ENCODE peak calls at places on chromosome 20, in six cellular contexts. U is IMR-90, B is A549, X is SK-N-SH, L is K562, T is GM12878. D is an unnamed sample.

GRCh38 chr20:18533978-18534644 is 26.4 kb downstream of the SEC23B start:
- DNase-seq in T (no peak), B (no peak), U (no peak), X (no peak), L (no peak), D (peak; percentile 68)

GRCh38 chr20:5586720-5587119 is 163.5 kb upstream of the SHLD1 start:
- DNase-seq in T (no peak), X (no peak), L (no peak), B (no peak), U (no peak), D (no peak)

GRCh38 chr20:50271201-50271600 is 80.6 kb downstream of the CEBPB start:
- DNase-seq in T (no peak), X (no peak), L (no peak), U (no peak), B (no peak), D (no peak)

GRCh38 chr20:49909499-49910339 is 5.6 kb downstream of the SPATA2 start:
- DNase-seq in L (peak; percentile 51), U (no peak), T (no peak), X (no peak), B (no peak), D (peak; percentile 52)

GRCh38 chr20:62641749-62642665 is at the start of gene SLCO4A1:
- DNase-seq in X (peak; percentile 98), U (peak; percentile 44), T (no peak), B (peak; percentile 81), L (peak; percentile 91), D (peak; percentile 59)

GRCh38 chr20:50886184-50886790 is 45.0 kb downstream of the ADNP start:
- DNase-seq in U (no peak), T (no peak), L (peak; percentile 14), B (no peak), X (no peak), D (no peak)

GRCh38 chr20:43220612-43221011 is 30.9 kb upstream of the PTPRT start:
- DNase-seq in L (no peak), X (no peak), U (peak; percentile 3), T (no peak), B (no peak), D (no peak)

GRCh38 chr20:4052554-4052953 is 37.2 kb upstream of the RNF24 start:
- DNase-seq in L (no peak), U (no peak), T (no peak), X (no peak), B (no peak), D (no peak)

GRCh38 chr20:32336918-32337347 is 21.2 kb upstream of the ASXL1 start:
- DNase-seq in X (peak; percentile 47), U (peak; percentile 54), B (peak; percentile 44), T (no peak), L (peak; percentile 62), D (peak; percentile 86)

GRCh38 chr20:48923149-48923718 is 1.7 kb downstream of the ARFGEF2 start:
- DNase-seq in T (no peak), L (no peak), U (no peak), X (no peak), B (no peak), D (peak; percentile 92)

GRCh38 chr20:49276895-49277785 is 717 bp downstream of the ZNFX1 start:
- DNase-seq in U (no peak), X (peak; percentile 63), B (no peak), T (no peak), L (peak; percentile 32), D (no peak)

GRCh38 chr20:2350606-2351005 is 30.1 kb upstream of the TGM6 start:
- DNase-seq in B (no peak), T (no peak), U (no peak), X (no peak), L (no peak), D (no peak)

GRCh38 chr20:3973705-3974104 is 41.7 kb downstream of the RNF24 start:
- DNase-seq in B (no peak), T (no peak), X (no peak), L (no peak), U (no peak), D (no peak)

GRCh38 chr20:53795170-53795569 is 201.5 kb upstream of the ZNF217 start:
- DNase-seq in L (no peak), B (no peak), X (no peak), T (no peak), U (peak; percentile 55), D (no peak)

GRCh38 chr20:2809690-2810089 is 5.1 kb upstream of the C20orf141 start:
- DNase-seq in X (no peak), B (no peak), T (no peak), L (no peak), U (no peak), D (no peak)

GRCh38 chr20:9427977-9428607 is 86.3 kb upstream of the LAMP5 start:
- DNase-seq in L (no peak), T (no peak), U (no peak), B (no peak), X (no peak), D (no peak)

GRCh38 chr20:49660912-49661311 is 52.8 kb downstream of the B4GALT5 start:
- DNase-seq in B (no peak), X (no peak), U (no peak), T (no peak), L (no peak), D (no peak)

GRCh38 chr20:17969276-17969883 is 562 bp downstream of the MGME1 start:
- DNase-seq in X (peak; percentile 53), T (no peak), U (no peak), B (peak; percentile 70), L (peak; percentile 59), D (peak; percentile 67)

GRCh38 chr20:49480236-49480635 is 2.2 kb downstream of the KCNB1 start:
- DNase-seq in U (no peak), L (no peak), X (no peak), T (no peak), B (no peak), D (no peak)

GRCh38 chr20:61600061-61600460 is 348.0 kb downstream of the CDH4 start:
- DNase-seq in U (no peak), B (no peak), T (no peak), L (no peak), X (no peak), D (no peak)

GRCh38 chr20:51860015-51860882 is 57.9 kb upstream of the SALL4 start:
- DNase-seq in L (no peak), X (no peak), B (no peak), U (peak; percentile 47), T (no peak), D (no peak)

GRCh38 chr20:23157741-23158140 is 71.6 kb upstream of the CD93 start:
- DNase-seq in U (no peak), L (no peak), T (no peak), X (no peak), B (no peak), D (no peak)

DNA sequence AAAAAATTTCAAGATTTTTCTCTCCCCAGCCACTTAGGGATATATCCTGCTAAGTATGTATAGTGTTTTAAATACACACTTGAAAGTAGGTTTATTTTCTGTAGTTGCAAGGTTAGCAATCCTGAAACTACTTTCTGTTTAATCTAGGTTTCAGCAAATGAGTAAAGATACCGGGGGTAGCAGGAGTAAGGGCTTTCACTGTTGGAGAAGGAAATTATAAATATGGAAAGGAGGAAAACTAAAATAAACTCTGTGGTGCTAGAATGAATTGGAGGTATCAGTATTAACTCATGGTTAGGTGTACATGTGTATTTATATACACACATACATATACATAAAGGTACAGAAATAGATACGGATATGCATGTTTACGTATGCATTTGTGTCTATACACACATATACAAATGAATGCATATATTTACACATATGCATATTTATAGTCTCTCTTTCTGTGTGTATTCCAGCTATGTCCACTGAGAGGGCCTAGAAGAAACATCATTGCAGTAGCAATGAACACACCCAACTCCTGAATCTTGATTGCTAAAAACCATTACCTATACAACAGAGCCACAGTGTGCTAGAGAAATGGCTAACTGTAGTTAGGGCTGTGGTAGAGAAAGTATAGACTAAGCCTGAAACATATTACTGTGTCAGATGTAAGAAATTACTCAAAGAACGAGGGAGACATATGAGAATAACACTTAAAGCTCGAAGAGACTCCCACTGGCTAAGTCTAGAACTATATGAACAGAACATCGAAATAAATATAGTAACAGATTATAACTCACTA is 95.9 kb upstream of the EMILIN3 start:
- DNase-seq in L (no peak), X (no peak), U (no peak), B (no peak), T (peak; percentile 26), D (no peak)
- TF ChIP-seq SMC3 in L (no peak), X (no peak), U (no peak), B (no peak), T (no peak), D (no peak)

GRCh38 chr20:39259808-39260207 is 297.7 kb downstream of the DHX35 start:
- DNase-seq in X (no peak), T (no peak), L (no peak), B (no peak), U (no peak), D (no peak)
- TF ChIP-seq SMC3 in X (no peak), T (no peak), L (no peak), B (no peak), U (no peak), D (no peak)

GRCh38 chr20:1302578-1303541 is 26.1 kb downstream of the SDCBP2 start:
- DNase-seq in X (no peak), L (peak; percentile 10), U (no peak), T (no peak), B (no peak), D (no peak)
- TF ChIP-seq SMC3 in X (no peak), L (no peak), U (no peak), T (no peak), B (no peak), D (no peak)

DNA sequence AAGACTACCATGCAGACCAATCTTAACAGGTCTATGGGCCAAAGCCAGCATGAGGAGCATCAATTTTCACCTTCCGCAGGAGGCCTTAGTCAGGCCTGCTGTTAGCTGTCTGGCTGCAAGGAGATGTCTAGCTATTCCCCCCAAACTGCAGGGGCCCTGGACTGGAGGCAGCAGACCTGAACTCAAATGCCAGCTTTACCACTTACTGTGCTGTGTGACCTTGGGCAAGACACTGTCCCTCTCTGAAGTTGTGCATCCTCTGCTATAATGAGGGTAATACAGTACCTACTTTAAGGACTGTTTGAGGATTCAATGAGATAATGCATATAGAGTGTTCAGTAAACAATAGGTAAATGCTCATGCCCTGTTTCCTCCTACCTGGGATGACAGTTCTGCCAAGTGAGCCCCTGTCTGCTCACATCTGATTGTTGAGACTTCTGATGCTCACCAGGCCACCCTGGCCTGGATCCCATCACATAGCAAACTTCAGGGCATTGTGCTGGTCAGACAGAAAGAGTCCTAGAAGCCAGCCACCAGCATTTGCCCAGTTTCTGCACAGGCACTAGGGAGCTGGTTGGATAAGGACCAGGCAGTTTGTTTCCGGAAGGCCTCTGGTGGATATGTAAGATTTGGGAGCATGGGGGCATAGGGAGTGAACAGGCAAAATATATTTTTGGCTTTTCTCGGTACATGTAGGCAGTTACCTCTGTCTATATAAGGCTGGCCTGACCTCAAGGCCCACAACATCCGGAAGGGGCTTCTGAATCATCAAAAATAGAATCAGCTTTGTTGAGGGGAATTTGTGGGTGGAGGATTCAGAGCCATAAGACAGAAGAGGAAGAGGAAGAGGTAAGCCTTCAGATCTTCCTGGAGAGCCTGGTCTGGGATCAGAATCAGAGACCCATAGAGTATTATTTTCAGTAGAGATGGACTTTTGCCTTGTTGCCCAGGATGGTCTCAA is 2.3 kb upstream of the OCSTAMP start:
- DNase-seq in X (no peak), U (no peak), B (no peak), L (peak; percentile 8), T (peak; percentile 85), D (no peak)
- TF ChIP-seq SMC3 in X (no peak), U (no peak), B (no peak), L (no peak), T (no peak), D (no peak)